ENCODE peak calls at places on chromosomes 6 and 20, in ten cellular contexts. G is activated CD8-positive, alpha-beta T cell treated with anti-CD3 and anti-CD28 coated beads for 36 hours; X is GM06990; I is IMR-90; J is WTC11; L is cardiac muscle cell; B is upper lobe of right lung; T is RWPE1; P is upper lobe of left lung; R is AG10803. U is an unnamed sample.

GRCh38 chr6:151975795-151976194 is 168.3 kb downstream of the ESR1 start:
- DNase-seq in I (no peak), B (no peak), L (no peak), T (no peak), G (no peak), R (no peak), P (no peak), X (no peak), J (no peak), U (no peak)

GRCh38 chr20:47821481-47822100 is 36.3 kb upstream of the SULF2 start:
- DNase-seq in J (no peak), G (no peak), X (no peak), R (peak), I (no peak), B (no peak), L (no peak), P (no peak), T (peak), U (no peak)

GRCh38 chr6:26420607-26421235 is 18.6 kb downstream of the BTN3A1 start:
- DNase-seq in I (peak), X (no peak), G (peak), T (peak), L (peak), P (no peak), J (peak), R (peak), B (no peak), U (no peak)

GRCh38 chr6:136371951-136372350 is 82.3 kb upstream of the BCLAF1 start:
- DNase-seq in I (no peak), L (no peak), B (no peak), P (no peak), J (no peak), T (no peak), X (no peak), G (no peak), R (no peak), U (no peak)

GRCh38 chr20:15708984-15709598 is 864.2 kb downstream of the KIF16B start:
- DNase-seq in J (peak), X (peak), L (peak), P (no peak), G (peak), B (peak), I (no peak), T (no peak), R (no peak), U (peak)

GRCh38 chr6:160974304-160974771 is 17.2 kb upstream of the MAP3K4 start:
- DNase-seq in P (no peak), R (peak), I (peak), B (no peak), G (no peak), L (peak), T (peak), X (no peak), J (no peak), U (no peak)

GRCh38 chr20:25336561-25337422 is 53.8 kb downstream of the ABHD12 start:
- DNase-seq in G (no peak), I (peak), P (no peak), B (no peak), X (no peak), T (peak), R (no peak), L (peak), J (peak), U (no peak)

GRCh38 chr20:32877507-32877906 is 18.8 kb downstream of the EFCAB8 start:
- DNase-seq in L (no peak), J (no peak), X (no peak), R (peak), P (no peak), B (no peak), T (no peak), G (no peak), I (peak), U (no peak)

GRCh38 chr6:501891-502601 is 110.5 kb downstream of the IRF4 start:
- DNase-seq in T (no peak), G (peak), P (no peak), J (no peak), L (no peak), X (peak), R (no peak), I (no peak), B (no peak), U (no peak)

GRCh38 chr6:19032486-19033295 is 645.5 kb downstream of the RNF144B start:
- DNase-seq in L (peak), X (no peak), T (no peak), R (no peak), B (no peak), I (no peak), G (no peak), P (no peak), J (no peak), U (no peak)

GRCh38 chr20:10414982-10415650 is 18.9 kb downstream of the MKKS start:
- DNase-seq in L (no peak), B (no peak), J (peak), G (no peak), R (peak), I (no peak), X (no peak), T (peak), P (no peak), U (no peak)

GRCh38 chr6:131846023-131846663 is 38.3 kb downstream of the ENPP1 start:
- DNase-seq in T (no peak), I (no peak), G (no peak), J (no peak), R (no peak), B (no peak), P (no peak), L (no peak), X (no peak), U (no peak)

GRCh38 chr6:74942130-74942529 is 263.7 kb downstream of the COL12A1 start:
- DNase-seq in J (no peak), G (no peak), I (peak), P (no peak), B (no peak), R (no peak), X (no peak), T (no peak), L (no peak), U (no peak)

GRCh38 chr20:44052166-44052565 is 134.8 kb downstream of the JPH2 start:
- DNase-seq in G (no peak), P (no peak), I (no peak), X (no peak), B (peak), J (no peak), T (no peak), R (no peak), L (no peak), U (no peak)

GRCh38 chr6:154766993-154767392 is 33.8 kb downstream of the SCAF8 start:
- DNase-seq in T (no peak), G (no peak), B (no peak), J (no peak), P (no peak), X (no peak), I (peak), L (no peak), R (peak), U (no peak)

GRCh38 chr20:31913431-31914157 is 38.3 kb downstream of the PDRG1 start:
- DNase-seq in I (no peak), J (no peak), B (peak), X (no peak), P (no peak), G (no peak), L (no peak), T (no peak), R (no peak), U (no peak)

GRCh38 chr20:5100684-5101347 is 18.9 kb downstream of the PCNA start:
- DNase-seq in L (peak), T (peak), R (peak), J (peak), P (peak), B (peak), X (no peak), G (peak), I (peak), U (no peak)

GRCh38 chr20:57260959-57261357 is 5.5 kb downstream of the BMP7 start:
- DNase-seq in J (no peak), T (no peak), B (no peak), G (no peak), X (no peak), L (peak), R (no peak), P (no peak), I (peak), U (no peak)

GRCh38 chr6:45327956-45328522 is at the start of gene RUNX2:
- DNase-seq in R (peak), X (no peak), B (no peak), J (no peak), G (peak), T (no peak), L (peak), I (peak), P (peak), U (no peak)

GRCh38 chr6:2945069-2945452 is 26.3 kb downstream of the SERPINB6 start:
- DNase-seq in X (no peak), L (no peak), G (no peak), J (no peak), B (no peak), T (no peak), P (no peak), R (peak), I (no peak), U (no peak)

GRCh38 chr20:61570796-61571195 is 318.7 kb downstream of the CDH4 start:
- DNase-seq in G (no peak), L (no peak), P (no peak), B (no peak), X (no peak), R (no peak), I (no peak), T (no peak), J (no peak), U (no peak)

GRCh38 chr20:37356961-37357371 is 11.0 kb downstream of the SRC start:
- DNase-seq in G (no peak), X (no peak), R (no peak), T (no peak), J (no peak), B (peak), L (no peak), I (no peak), P (peak), U (no peak)

GRCh38 chr6:33621396-33622388 is 570 bp downstream of the ITPR3 start:
- DNase-seq in G (peak), P (peak), L (no peak), X (peak), T (no peak), J (peak), I (no peak), R (peak), B (peak), U (no peak)

GRCh38 chr6:52180787-52181558 is 5.2 kb upstream of the IL17A start:
- DNase-seq in L (no peak), R (no peak), P (no peak), J (no peak), I (no peak), B (no peak), G (no peak), T (no peak), X (no peak), U (no peak)

GRCh38 chr20:3374296-3374695 is 33.2 kb downstream of the DNAAF9 start:
- DNase-seq in R (peak), X (no peak), T (no peak), L (no peak), G (no peak), B (no peak), P (no peak), I (no peak), J (no peak), U (no peak)

GRCh38 chr6:157669747-157670216 is 153.3 kb upstream of the SNX9 start:
- DNase-seq in T (peak), B (peak), L (peak), I (peak), X (no peak), G (peak), P (peak), J (peak), R (peak), U (no peak)

GRCh38 chr20:62244644-62245108 is 6.4 kb downstream of the OSBPL2 start:
- DNase-seq in B (no peak), R (no peak), P (no peak), L (no peak), J (no peak), T (no peak), G (no peak), X (no peak), I (no peak), U (no peak)

GRCh38 chr20:6632187-6632586 is 135.3 kb upstream of the BMP2 start:
- DNase-seq in G (peak), B (no peak), R (peak), L (peak), I (no peak), X (no peak), J (no peak), T (peak), P (no peak), U (no peak)

GRCh38 chr6:5078121-5078695 is 6.9 kb upstream of the PPP1R3G start:
- DNase-seq in G (no peak), J (no peak), R (no peak), T (no peak), P (no peak), I (no peak), B (no peak), L (no peak), X (no peak), U (no peak)

GRCh38 chr6:120230008-120230407 is 880.4 kb upstream of the MAN1A1 start:
- DNase-seq in B (no peak), T (no peak), G (no peak), R (no peak), J (peak), L (no peak), I (no peak), X (no peak), P (no peak), U (no peak)

GRCh38 chr6:2196079-2196679 is 49.2 kb downstream of the GMDS start:
- DNase-seq in X (no peak), G (peak), L (peak), P (peak), T (peak), J (no peak), I (peak), R (peak), B (no peak), U (peak)

GRCh38 chr20:1163653-1164052 is 21.1 kb downstream of the TMEM74B start:
- DNase-seq in B (no peak), P (no peak), L (no peak), X (no peak), J (no peak), G (no peak), T (no peak), I (no peak), R (no peak), U (no peak)

GRCh38 chr20:1164871-1165270 is 19.9 kb downstream of the TMEM74B start:
- DNase-seq in B (no peak), T (no peak), L (no peak), G (no peak), I (no peak), R (no peak), X (no peak), J (no peak), P (no peak), U (no peak)

GRCh38 chr20:1165941-1166340 is 18.8 kb downstream of the TMEM74B start:
- DNase-seq in J (no peak), B (no peak), P (no peak), L (no peak), R (no peak), G (no peak), T (no peak), I (no peak), X (no peak), U (no peak)

GRCh38 chr20:1166963-1167720 is 17.6 kb downstream of the TMEM74B start:
- DNase-seq in L (no peak), G (no peak), J (no peak), I (no peak), T (no peak), X (no peak), R (peak), P (no peak), B (no peak), U (no peak)

GRCh38 chr20:1165521-1165920 is 19.3 kb downstream of the TMEM74B start:
- DNase-seq in X (no peak), L (no peak), R (no peak), B (no peak), J (no peak), G (no peak), I (no peak), P (no peak), T (no peak), U (no peak)
- TF ChIP-seq CTCF in X (no peak), L (no peak), R (no peak), B (no peak), J (no peak), G (no peak), I (no peak), P (no peak), T (no peak), U (no peak)

GRCh38 chr6:37569999-37570776 is 70.5 kb upstream of the CCDC167 start:
- DNase-seq in R (no peak), I (no peak), L (no peak), J (no peak), P (no peak), B (no peak), T (no peak), X (no peak), G (no peak), U (no peak)

GRCh38 chr6:37561361-37561760 is 61.7 kb upstream of the CCDC167 start:
- DNase-seq in R (no peak), I (no peak), G (no peak), T (no peak), J (no peak), X (no peak), B (no peak), P (no peak), L (no peak), U (no peak)

GRCh38 chr6:37566209-37566859 is 66.6 kb upstream of the CCDC167 start:
- DNase-seq in B (peak), P (peak), I (no peak), G (peak), X (peak), T (peak), J (peak), L (peak), R (no peak), U (no peak)

GRCh38 chr6:37569317-37569716 is 69.6 kb upstream of the CCDC167 start:
- DNase-seq in L (no peak), B (no peak), G (no peak), X (no peak), P (no peak), J (no peak), T (no peak), I (no peak), R (no peak), U (no peak)

GRCh38 chr6:37565267-37566208 is 65.8 kb upstream of the CCDC167 start:
- DNase-seq in L (peak), P (no peak), J (peak), T (no peak), G (no peak), R (no peak), B (no peak), I (no peak), X (no peak), U (no peak)
- TF ChIP-seq CTCF in L (no peak), P (no peak), J (no peak), T (no peak), G (no peak), R (no peak), B (no peak), I (no peak), X (peak), U (no peak)

GRCh38 chr6:124962617-124963415 is 579 bp downstream of the RNF217 start:
- DNase-seq in G (no peak), P (peak), I (peak), X (peak), T (no peak), J (peak), R (peak), L (peak), B (peak), U (no peak)
- TF ChIP-seq CTCF in G (no peak), P (no peak), I (no peak), X (no peak), T (no peak), J (no peak), R (peak), L (peak), B (peak), U (no peak)

GRCh38 chr6:30234361-30234760 is 21.2 kb upstream of the TRIM26 start:
- DNase-seq in G (no peak), I (peak), P (no peak), L (no peak), X (no peak), R (peak), T (no peak), B (no peak), J (no peak), U (no peak)

DNA sequence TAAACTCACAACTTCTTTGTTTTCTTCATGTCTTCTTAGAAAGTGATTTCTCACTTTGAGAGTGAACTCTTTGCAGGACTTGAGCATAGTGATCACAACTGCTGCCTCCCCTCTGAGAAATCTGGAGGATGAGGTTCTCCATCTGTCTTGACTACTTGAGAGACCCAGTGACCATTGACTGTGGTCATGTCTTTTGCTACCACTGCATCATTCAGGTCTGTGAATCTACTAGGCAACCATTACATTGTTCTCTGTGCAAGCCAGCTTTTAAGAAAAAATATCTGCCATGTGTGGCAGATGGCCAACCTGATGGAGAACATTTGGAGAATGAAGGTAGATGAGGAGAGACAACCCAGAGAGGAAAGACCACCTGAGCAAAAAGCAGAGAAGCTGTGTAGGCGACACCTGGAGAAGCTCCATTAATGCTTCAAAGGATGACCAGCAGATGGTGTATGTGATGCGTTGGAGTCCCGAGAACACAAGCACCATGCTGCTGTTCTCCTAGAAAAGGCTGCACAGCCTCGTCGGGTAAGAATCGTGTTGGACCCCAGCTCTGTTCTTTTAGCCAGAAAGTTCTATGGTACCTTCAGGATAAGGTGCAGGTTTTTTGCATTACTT is 25.1 kb upstream of the TRIM26 start:
- DNase-seq in R (peak), L (no peak), X (no peak), G (peak), I (peak), J (peak), T (no peak), P (no peak), B (no peak), U (no peak)
- TF ChIP-seq CTCF in R (peak), L (peak), X (peak), G (peak), I (peak), J (no peak), T (no peak), P (no peak), B (peak), U (peak)

DNA sequence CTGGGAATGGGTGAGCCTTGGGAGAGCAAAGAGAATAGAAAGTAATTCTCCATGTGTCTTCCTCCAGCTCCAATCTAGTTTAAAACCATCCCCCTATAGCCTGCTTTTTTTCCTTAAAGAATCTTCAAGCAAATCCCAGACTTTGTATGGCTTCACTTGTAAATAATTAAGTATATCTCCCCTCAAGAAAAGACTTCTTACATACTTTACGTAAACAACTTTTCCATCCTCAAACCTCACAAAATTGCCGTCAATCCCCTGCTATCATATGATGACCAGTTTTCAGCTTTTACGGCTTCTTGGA is 88.5 kb upstream of the PHACTR3 start:
- DNase-seq in J (no peak), R (no peak), G (no peak), X (no peak), L (no peak), B (no peak), P (no peak), T (no peak), I (no peak), U (no peak)
- TF ChIP-seq CTCF in J (no peak), R (no peak), G (no peak), X (no peak), L (no peak), B (no peak), P (no peak), T (peak), I (no peak), U (no peak)

DNA sequence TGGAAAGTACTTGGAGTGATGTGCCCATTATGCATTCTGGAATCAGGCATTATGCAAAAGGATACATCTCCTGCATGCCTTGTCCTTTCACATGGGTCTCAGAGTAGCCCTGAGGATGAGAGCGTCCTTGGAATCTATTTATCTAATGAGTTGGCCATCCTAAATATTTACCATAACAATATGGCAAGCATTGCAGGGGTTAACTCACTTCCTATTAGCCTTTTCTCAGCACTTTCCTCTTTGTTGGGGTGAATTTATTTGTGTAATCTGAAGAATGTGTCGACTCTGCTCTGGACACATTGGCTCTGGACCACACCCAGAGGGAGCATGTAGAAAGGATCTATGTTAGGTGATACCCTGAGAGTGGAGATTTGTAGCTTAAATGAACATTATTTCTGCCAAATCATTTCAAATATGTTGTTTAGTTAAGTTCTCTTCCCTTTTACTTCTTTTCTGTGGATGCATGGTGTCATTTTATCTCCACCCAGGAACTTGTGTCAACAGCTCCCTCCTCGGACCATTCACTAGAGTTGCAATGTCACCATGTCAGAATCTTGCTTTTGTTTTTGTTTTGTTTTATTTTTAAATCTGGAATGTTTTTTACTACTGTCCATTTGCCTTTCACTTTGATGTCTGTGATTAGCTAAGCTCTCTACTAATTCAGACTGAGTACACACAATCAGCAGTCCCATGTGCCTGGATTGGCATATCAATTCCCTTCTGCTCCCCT is 757.0 kb upstream of the MMS22L start:
- DNase-seq in P (no peak), I (peak), X (no peak), L (peak), G (no peak), B (no peak), J (no peak), R (peak), T (no peak), U (no peak)
- TF ChIP-seq CTCF in P (no peak), I (peak), X (peak), L (no peak), G (no peak), B (peak), J (no peak), R (peak), T (no peak), U (peak)

GRCh38 chr20:23142162-23143050 is 56.3 kb upstream of the CD93 start:
- DNase-seq in L (no peak), B (peak), P (peak), X (peak), J (no peak), G (peak), R (no peak), I (no peak), T (no peak), U (peak)
- TF ChIP-seq CTCF in L (no peak), B (no peak), P (no peak), X (no peak), J (no peak), G (no peak), R (peak), I (no peak), T (no peak), U (no peak)

U was measured in GM12864.